ENCODE peak calls at places on chromosome X, in six cellular contexts. M is tibial nerve, L is body of pancreas, N is transverse colon, O is upper lobe of left lung, R is IMR-90. W is an unnamed sample.

GRCh38 chrX:41720125-41720780 is 3.7 kb upstream of the GPR82 start:
- DNase-seq in L (no peak), N (peak; percentile 22), R (peak; percentile 41), O (no peak), M (no peak), W (no peak)

GRCh38 chrX:88886908-88887307 is 139.9 kb downstream of the CPXCR1 start:
- DNase-seq in N (no peak), M (no peak), L (peak; percentile 6), R (no peak), O (no peak), W (no peak)

GRCh38 chrX:97691901-97692455 is 808.3 kb downstream of the RPA4 start:
- DNase-seq in N (no peak), L (no peak), M (no peak), R (no peak), O (no peak), W (no peak)

GRCh38 chrX:17167915-17168314 is 207.1 kb upstream of the NHS start:
- DNase-seq in L (no peak), R (no peak), M (no peak), O (no peak), N (no peak), W (no peak)

GRCh38 chrX:133709486-133709885 is 275.9 kb downstream of the GPC3 start:
- DNase-seq in N (no peak), R (no peak), O (no peak), M (no peak), L (no peak), W (no peak)

GRCh38 chrX:97666890-97667289 is 783.2 kb downstream of the RPA4 start:
- DNase-seq in O (no peak), N (no peak), R (no peak), M (no peak), L (peak; percentile 46), W (no peak)

GRCh38 chrX:126552313-126553022 is at the start of gene DCAF12L1:
- DNase-seq in L (no peak), N (no peak), O (no peak), M (no peak), R (no peak), W (no peak)

GRCh38 chrX:24590111-24590510 is 57.0 kb downstream of the PCYT1B start:
- DNase-seq in N (no peak), M (no peak), L (no peak), O (no peak), R (no peak), W (no peak)

DNA sequence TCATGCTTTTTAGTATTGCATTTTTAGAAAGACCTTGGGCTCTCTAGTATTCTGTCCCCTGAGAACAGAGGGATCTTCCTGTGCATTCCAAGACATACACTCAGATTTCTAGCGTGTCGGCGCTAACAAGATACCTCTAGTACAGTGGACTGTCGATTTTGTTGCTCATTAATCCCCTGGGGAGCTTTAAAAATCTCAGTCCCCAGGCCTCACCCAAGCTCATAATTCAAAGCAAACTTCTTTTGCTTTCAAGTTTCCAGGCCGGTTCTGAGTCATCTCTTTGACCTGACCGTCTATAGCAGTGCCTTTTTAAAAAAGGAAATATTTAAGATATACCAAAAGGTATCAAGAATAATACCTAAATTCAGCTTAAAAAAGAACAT is 137.0 kb downstream of the AMMECR1 start:
- DNase-seq in R (peak; percentile 36), M (no peak), N (no peak), O (no peak), L (no peak), W (no peak)
- H3K27ac ChIP-seq in R (no peak overlapping the region), M (no peak overlapping the region), N (no peak overlapping the region), O (no peak overlapping the region), L (no peak overlapping the region), W (no peak overlapping the region)

GRCh38 chrX:154382483-154383069 is 3.5 kb downstream of the EMD start:
- DNase-seq in N (no peak), M (no peak), O (no peak), R (no peak), L (no peak), W (no peak)
- TF ChIP-seq POLR2A in N (no peak), M (no peak), O (no peak), R (no peak), L (no peak), W (no peak)

DNA sequence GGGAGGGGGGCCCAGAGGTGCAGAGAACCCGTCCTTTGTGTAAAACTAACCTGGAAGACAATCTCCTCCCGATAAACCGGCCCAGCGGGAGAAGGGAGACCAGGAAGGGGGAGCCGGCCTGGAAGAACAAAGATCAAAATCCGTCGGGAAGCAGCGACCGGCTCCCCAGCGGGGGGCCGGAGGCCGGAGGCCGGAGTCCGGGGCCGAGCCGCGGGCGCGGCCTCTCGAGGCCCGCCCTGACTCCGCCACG is 552 bp downstream of the ZDHHC9 start:
- DNase-seq in R (no peak), L (no peak), M (no peak), N (no peak), O (no peak), W (peak; percentile 70)
- H3K4me3 ChIP-seq in R (peak overlapping the region; percentile 70), L (peak overlapping the region; percentile 46), M (peak overlapping the region; percentile 44), N (peak overlapping the region; percentile 89), O (peak overlapping the region; percentile 61), W (peak overlapping the region; percentile 64)

DNA sequence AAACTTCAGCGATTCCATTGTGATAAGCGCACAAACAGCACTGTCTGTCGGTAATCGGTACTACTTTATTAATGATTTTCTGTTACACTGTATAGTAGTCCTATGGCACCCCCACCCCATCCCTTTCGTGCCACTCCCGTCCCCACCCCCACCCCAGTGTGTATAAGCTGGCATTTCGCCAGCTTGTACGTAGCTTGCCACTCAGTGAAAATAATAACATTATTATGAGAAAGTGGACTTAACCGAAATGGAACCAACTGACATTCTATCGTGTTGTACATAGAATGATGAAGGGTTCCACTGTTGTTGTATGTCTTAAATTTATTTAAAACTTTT is 4.8 kb downstream of the MID1IP1 start:
- DNase-seq in R (no peak), M (no peak), O (no peak), L (peak; percentile 56), N (no peak), W (peak; percentile 26)
- H3K27ac ChIP-seq in R (peak overlapping the region; percentile 96), M (peak overlapping the region; percentile 60), O (peak overlapping the region; percentile 94), L (peak overlapping the region; percentile 94), N (peak overlapping the region; percentile 92), W (peak overlapping the region; percentile 83)

GRCh38 chrX:48489296-48489695 is 13.3 kb downstream of the FTSJ1 start:
- DNase-seq in R (no peak), O (no peak), L (no peak), N (no peak), M (no peak), W (no peak)

GRCh38 chrX:48490661-48491060 is 14.7 kb downstream of the FTSJ1 start:
- DNase-seq in L (no peak), N (no peak), R (no peak), M (no peak), O (no peak), W (no peak)

GRCh38 chrX:48489892-48490291 is 13.9 kb downstream of the FTSJ1 start:
- DNase-seq in N (no peak), O (no peak), R (no peak), M (no peak), L (no peak), W (no peak)

GRCh38 chrX:48488034-48488433 is 12.0 kb downstream of the FTSJ1 start:
- DNase-seq in O (no peak), R (no peak), M (no peak), N (no peak), L (no peak), W (no peak)

DNA sequence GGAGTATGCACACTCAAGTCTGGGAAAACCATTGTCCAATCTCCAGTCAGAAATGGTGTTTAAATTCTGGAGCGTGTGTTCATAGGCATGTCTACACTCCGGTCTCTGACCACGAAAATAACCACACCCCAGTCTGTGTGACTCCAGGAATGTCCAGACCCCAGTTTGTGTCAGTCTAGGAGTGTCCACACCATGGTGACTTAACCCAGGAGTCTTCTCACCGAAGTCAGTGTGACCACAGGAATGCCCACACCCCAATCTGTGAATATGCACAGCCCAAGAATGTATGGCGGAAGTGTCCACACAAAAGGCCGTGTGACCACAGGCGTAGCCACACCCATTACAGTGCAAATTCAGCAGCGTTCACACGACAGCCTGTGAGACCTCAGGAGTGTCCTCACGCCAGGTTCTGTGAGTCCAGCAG is 11.4 kb downstream of the FTSJ1 start:
- DNase-seq in L (no peak), N (no peak), M (no peak), R (peak; percentile 89), O (no peak), W (no peak)
- TF ChIP-seq POLR2A in L (no peak), N (no peak), M (no peak), R (no peak), O (no peak), W (no peak)

DNA sequence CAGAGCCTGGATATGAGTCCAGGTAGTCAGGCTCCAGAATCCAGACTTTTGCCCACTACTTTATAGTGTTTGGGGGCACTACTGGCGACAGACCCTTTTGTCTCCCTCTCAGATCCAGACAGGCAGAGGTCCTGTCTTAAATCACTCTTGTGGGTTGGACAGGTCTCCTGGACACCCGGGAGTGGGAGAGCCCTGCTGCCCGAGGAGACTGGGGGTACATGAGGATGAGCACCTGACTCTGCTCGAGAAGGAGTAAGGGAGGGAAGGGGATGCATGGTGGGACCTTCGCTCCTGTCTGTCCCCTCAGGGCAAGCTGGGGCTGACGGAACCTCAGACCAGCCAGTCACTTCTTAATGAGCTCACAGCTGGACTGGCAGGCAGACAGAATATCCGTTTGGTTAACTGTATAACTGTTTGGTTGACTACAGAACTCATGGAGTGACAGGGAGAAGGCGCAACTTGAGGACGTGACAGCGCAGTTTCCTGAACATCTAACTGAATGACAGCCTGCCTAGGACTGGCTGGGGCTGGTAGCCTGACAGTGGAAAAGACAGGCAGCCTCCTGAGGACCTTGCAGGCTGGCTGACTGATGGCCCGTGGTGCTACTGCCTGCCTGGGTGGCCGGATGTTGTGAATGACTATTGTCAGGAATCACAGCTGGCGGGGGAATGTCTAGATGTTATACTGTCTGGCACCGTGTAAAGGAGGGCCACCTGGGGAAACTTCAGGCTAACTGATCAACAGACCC is 1.6 kb upstream of the SUV39H1 start:
- DNase-seq in M (no peak), N (no peak), O (no peak), L (no peak), R (no peak), W (no peak)
- H3K4me3 ChIP-seq in M (no peak overlapping the region), N (no peak overlapping the region), O (no peak overlapping the region), L (no peak overlapping the region), R (no peak overlapping the region), W (no peak overlapping the region)

GRCh38 chrX:37686348-37686736 is 751 bp downstream of the XK start:
- DNase-seq in O (no peak), L (no peak), N (no peak), R (no peak), M (no peak), W (no peak)
- H3K27ac ChIP-seq in O (no peak overlapping the region), L (peak overlapping the region; percentile 86), N (peak overlapping the region; percentile 91), R (no peak overlapping the region), M (no peak overlapping the region), W (peak overlapping the region; percentile 71)